ENCODE peak calls at places on chromosome 7, in eight cellular contexts. One of them, this sample, is unnamed.

GRCh38 chr7:132800522-132800921 is 224.3 kb upstream of the PLXNA4 start:
- DNase-seq in AG04449: no peak
- DNase-seq in upper lobe of right lung: no peak
- DNase-seq in colonic mucosa: no peak
- DNase-seq in GM13976: no peak
- DNase-seq in glutamatergic neuron: no peak
- DNase-seq in AG04450: no peak
- DNase-seq in choroid plexus epithelial cell: no peak
- DNase-seq in this sample: no peak

GRCh38 chr7:3432916-3433315 is 131.9 kb downstream of the SDK1 start:
- DNase-seq in AG04449: no peak
- DNase-seq in upper lobe of right lung: no peak
- DNase-seq in colonic mucosa: no peak
- DNase-seq in GM13976: no peak
- DNase-seq in glutamatergic neuron: no peak
- DNase-seq in AG04450: no peak
- DNase-seq in choroid plexus epithelial cell: no peak
- DNase-seq in this sample: peak

GRCh38 chr7:154512121-154512621 is 460.0 kb downstream of the DPP6 start:
- DNase-seq in AG04449: no peak
- DNase-seq in upper lobe of right lung: no peak
- DNase-seq in colonic mucosa: no peak
- DNase-seq in GM13976: no peak
- DNase-seq in glutamatergic neuron: no peak
- DNase-seq in AG04450: no peak
- DNase-seq in choroid plexus epithelial cell: no peak
- DNase-seq in this sample: no peak

GRCh38 chr7:5396542-5396941 is 27.1 kb downstream of the TNRC18 start:
- DNase-seq in AG04449: no peak
- DNase-seq in upper lobe of right lung: peak
- DNase-seq in colonic mucosa: peak
- DNase-seq in GM13976: peak
- DNase-seq in glutamatergic neuron: no peak
- DNase-seq in AG04450: no peak
- DNase-seq in choroid plexus epithelial cell: peak
- DNase-seq in this sample: peak

GRCh38 chr7:31885160-31885559 is 185.0 kb downstream of the PDE1C start:
- DNase-seq in AG04449: no peak
- DNase-seq in upper lobe of right lung: no peak
- DNase-seq in colonic mucosa: no peak
- DNase-seq in GM13976: no peak
- DNase-seq in glutamatergic neuron: no peak
- DNase-seq in AG04450: no peak
- DNase-seq in choroid plexus epithelial cell: no peak
- DNase-seq in this sample: no peak

GRCh38 chr7:100469227-100470044 is 5.4 kb upstream of the SPACDR start:
- DNase-seq in AG04449: no peak
- DNase-seq in upper lobe of right lung: peak
- DNase-seq in colonic mucosa: peak
- DNase-seq in GM13976: peak
- DNase-seq in glutamatergic neuron: peak
- DNase-seq in AG04450: no peak
- DNase-seq in choroid plexus epithelial cell: peak
- DNase-seq in this sample: peak

GRCh38 chr7:38541440-38541839 is 89.7 kb downstream of the AMPH start:
- DNase-seq in AG04449: no peak
- DNase-seq in upper lobe of right lung: no peak
- DNase-seq in colonic mucosa: no peak
- DNase-seq in GM13976: no peak
- DNase-seq in glutamatergic neuron: no peak
- DNase-seq in AG04450: no peak
- DNase-seq in choroid plexus epithelial cell: no peak
- DNase-seq in this sample: no peak

GRCh38 chr7:41033526-41033925 is 669.4 kb downstream of the INHBA start:
- DNase-seq in AG04449: no peak
- DNase-seq in upper lobe of right lung: no peak
- DNase-seq in colonic mucosa: no peak
- DNase-seq in GM13976: no peak
- DNase-seq in glutamatergic neuron: no peak
- DNase-seq in AG04450: no peak
- DNase-seq in choroid plexus epithelial cell: no peak
- DNase-seq in this sample: peak

GRCh38 chr7:23347682-23348180 is 48.6 kb downstream of the MALSU1 start:
- DNase-seq in AG04449: peak
- DNase-seq in upper lobe of right lung: no peak
- DNase-seq in colonic mucosa: no peak
- DNase-seq in GM13976: peak
- DNase-seq in glutamatergic neuron: no peak
- DNase-seq in AG04450: no peak
- DNase-seq in choroid plexus epithelial cell: peak
- DNase-seq in this sample: peak

GRCh38 chr7:26008428-26008827 is 143.6 kb upstream of the NFE2L3 start:
- DNase-seq in AG04449: no peak
- DNase-seq in upper lobe of right lung: no peak
- DNase-seq in colonic mucosa: no peak
- DNase-seq in GM13976: no peak
- DNase-seq in glutamatergic neuron: no peak
- DNase-seq in AG04450: no peak
- DNase-seq in choroid plexus epithelial cell: no peak
- DNase-seq in this sample: no peak

GRCh38 chr7:149317986-149318672 is 56.1 kb downstream of the ZNF783 start:
- DNase-seq in AG04449: no peak
- DNase-seq in upper lobe of right lung: no peak
- DNase-seq in colonic mucosa: no peak
- DNase-seq in GM13976: peak
- DNase-seq in glutamatergic neuron: no peak
- DNase-seq in AG04450: no peak
- DNase-seq in choroid plexus epithelial cell: no peak
- DNase-seq in this sample: no peak

GRCh38 chr7:129332354-129333056 is 101.7 kb upstream of the STRIP2 start:
- DNase-seq in AG04449: no peak
- DNase-seq in upper lobe of right lung: no peak
- DNase-seq in colonic mucosa: no peak
- DNase-seq in GM13976: no peak
- DNase-seq in glutamatergic neuron: no peak
- DNase-seq in AG04450: peak
- DNase-seq in choroid plexus epithelial cell: peak
- DNase-seq in this sample: peak

GRCh38 chr7:129338450-129338849 is 95.8 kb upstream of the STRIP2 start:
- DNase-seq in AG04449: no peak
- DNase-seq in upper lobe of right lung: no peak
- DNase-seq in colonic mucosa: no peak
- DNase-seq in GM13976: no peak
- DNase-seq in glutamatergic neuron: no peak
- DNase-seq in AG04450: no peak
- DNase-seq in choroid plexus epithelial cell: no peak
- DNase-seq in this sample: no peak

GRCh38 chr7:129334473-129334872 is 99.8 kb upstream of the STRIP2 start:
- DNase-seq in AG04449: no peak
- DNase-seq in upper lobe of right lung: no peak
- DNase-seq in colonic mucosa: no peak
- DNase-seq in GM13976: no peak
- DNase-seq in glutamatergic neuron: no peak
- DNase-seq in AG04450: no peak
- DNase-seq in choroid plexus epithelial cell: no peak
- DNase-seq in this sample: no peak
- TF ChIP-seq CTCF in AG04449: no peak
- TF ChIP-seq CTCF in upper lobe of right lung: no peak
- TF ChIP-seq CTCF in colonic mucosa: no peak
- TF ChIP-seq CTCF in GM13976: no peak
- TF ChIP-seq CTCF in glutamatergic neuron: no peak
- TF ChIP-seq CTCF in AG04450: peak
- TF ChIP-seq CTCF in choroid plexus epithelial cell: no peak
- TF ChIP-seq CTCF in this sample: no peak

GRCh38 chr7:137399827-137400823 is 56.6 kb upstream of the PTN start:
- DNase-seq in AG04449: peak
- DNase-seq in upper lobe of right lung: no peak
- DNase-seq in colonic mucosa: no peak
- DNase-seq in GM13976: no peak
- DNase-seq in glutamatergic neuron: no peak
- DNase-seq in AG04450: peak
- DNase-seq in choroid plexus epithelial cell: no peak
- DNase-seq in this sample: peak
- TF ChIP-seq CTCF in AG04449: no peak
- TF ChIP-seq CTCF in upper lobe of right lung: no peak
- TF ChIP-seq CTCF in colonic mucosa: no peak
- TF ChIP-seq CTCF in GM13976: no peak
- TF ChIP-seq CTCF in glutamatergic neuron: no peak
- TF ChIP-seq CTCF in AG04450: no peak
- TF ChIP-seq CTCF in choroid plexus epithelial cell: no peak
- TF ChIP-seq CTCF in this sample: no peak

GRCh38 chr7:129644634-129645230 is 33.2 kb downstream of the NRF1 start:
- DNase-seq in AG04449: no peak
- DNase-seq in upper lobe of right lung: no peak
- DNase-seq in colonic mucosa: no peak
- DNase-seq in GM13976: no peak
- DNase-seq in glutamatergic neuron: no peak
- DNase-seq in AG04450: peak
- DNase-seq in choroid plexus epithelial cell: peak
- DNase-seq in this sample: peak
- TF ChIP-seq CTCF in AG04449: peak
- TF ChIP-seq CTCF in upper lobe of right lung: peak
- TF ChIP-seq CTCF in colonic mucosa: peak
- TF ChIP-seq CTCF in GM13976: no peak
- TF ChIP-seq CTCF in glutamatergic neuron: peak
- TF ChIP-seq CTCF in AG04450: peak
- TF ChIP-seq CTCF in choroid plexus epithelial cell: peak
- TF ChIP-seq CTCF in this sample: peak

GRCh38 chr7:121563177-121563576 is 167.1 kb upstream of the FAM3C start:
- DNase-seq in AG04449: no peak
- DNase-seq in upper lobe of right lung: no peak
- DNase-seq in colonic mucosa: no peak
- DNase-seq in GM13976: no peak
- DNase-seq in glutamatergic neuron: no peak
- DNase-seq in AG04450: no peak
- DNase-seq in choroid plexus epithelial cell: peak
- DNase-seq in this sample: no peak
- TF ChIP-seq CTCF in AG04449: peak
- TF ChIP-seq CTCF in upper lobe of right lung: no peak
- TF ChIP-seq CTCF in colonic mucosa: no peak
- TF ChIP-seq CTCF in GM13976: no peak
- TF ChIP-seq CTCF in glutamatergic neuron: peak
- TF ChIP-seq CTCF in AG04450: peak
- TF ChIP-seq CTCF in choroid plexus epithelial cell: peak
- TF ChIP-seq CTCF in this sample: peak

DNA sequence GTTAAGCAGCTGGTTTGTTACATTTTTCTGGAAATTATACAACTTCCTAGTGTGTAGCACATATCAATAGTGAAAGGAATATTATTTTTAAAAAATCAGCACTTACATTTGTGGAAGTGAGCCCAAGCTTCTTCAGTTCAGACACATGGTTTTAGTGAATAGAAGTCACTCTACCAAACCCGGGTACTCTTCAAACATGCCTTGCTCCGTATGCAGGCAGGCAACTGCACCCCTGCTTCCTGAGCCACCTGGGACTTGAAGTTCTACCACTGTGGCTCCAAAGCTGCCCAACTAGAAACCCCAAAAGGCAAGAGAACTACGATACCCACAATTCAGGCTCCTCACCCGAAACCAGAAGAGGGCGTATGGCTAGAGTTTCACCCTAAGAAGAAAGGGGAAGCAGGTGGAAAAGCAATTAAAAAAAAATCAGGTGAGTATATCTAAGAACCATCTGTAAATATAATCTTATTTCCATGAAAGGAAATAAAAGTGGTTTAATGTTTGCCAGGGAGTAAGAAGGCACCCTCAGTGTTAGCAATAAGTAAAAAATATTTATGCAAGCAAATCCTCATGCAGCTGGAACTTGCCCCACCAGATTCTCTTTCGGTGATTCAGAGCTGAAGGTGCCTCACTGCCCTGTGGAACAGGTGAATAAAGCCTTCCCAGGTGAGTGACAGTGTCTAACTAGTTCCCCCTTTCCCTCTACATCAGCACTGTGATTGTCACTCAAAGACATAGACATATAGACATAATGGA is at the start of gene MACC1:
- DNase-seq in AG04449: no peak
- DNase-seq in upper lobe of right lung: peak
- DNase-seq in colonic mucosa: peak
- DNase-seq in GM13976: no peak
- DNase-seq in glutamatergic neuron: no peak
- DNase-seq in AG04450: no peak
- DNase-seq in choroid plexus epithelial cell: no peak
- DNase-seq in this sample: no peak
- TF ChIP-seq CTCF in AG04449: no peak
- TF ChIP-seq CTCF in upper lobe of right lung: peak
- TF ChIP-seq CTCF in colonic mucosa: peak
- TF ChIP-seq CTCF in GM13976: peak
- TF ChIP-seq CTCF in glutamatergic neuron: no peak
- TF ChIP-seq CTCF in AG04450: no peak
- TF ChIP-seq CTCF in choroid plexus epithelial cell: no peak
- TF ChIP-seq CTCF in this sample: no peak

GRCh38 chr7:64795176-64795575 is 948 bp downstream of the ZNF138 start:
- DNase-seq in AG04449: no peak
- DNase-seq in upper lobe of right lung: no peak
- DNase-seq in colonic mucosa: no peak
- DNase-seq in GM13976: no peak
- DNase-seq in glutamatergic neuron: no peak
- DNase-seq in AG04450: no peak
- DNase-seq in choroid plexus epithelial cell: no peak
- DNase-seq in this sample: no peak

GRCh38 chr7:64793106-64793755 is 997 bp upstream of the ZNF138 start:
- DNase-seq in AG04449: no peak
- DNase-seq in upper lobe of right lung: no peak
- DNase-seq in colonic mucosa: no peak
- DNase-seq in GM13976: no peak
- DNase-seq in glutamatergic neuron: no peak
- DNase-seq in AG04450: no peak
- DNase-seq in choroid plexus epithelial cell: no peak
- DNase-seq in this sample: peak

GRCh38 chr7:64794171-64794844 is at the start of gene ZNF138:
- DNase-seq in AG04449: peak
- DNase-seq in upper lobe of right lung: peak
- DNase-seq in colonic mucosa: peak
- DNase-seq in GM13976: peak
- DNase-seq in glutamatergic neuron: peak
- DNase-seq in AG04450: peak
- DNase-seq in choroid plexus epithelial cell: peak
- DNase-seq in this sample: peak
- TF ChIP-seq CTCF in AG04449: no peak
- TF ChIP-seq CTCF in upper lobe of right lung: no peak
- TF ChIP-seq CTCF in colonic mucosa: no peak
- TF ChIP-seq CTCF in GM13976: no peak
- TF ChIP-seq CTCF in glutamatergic neuron: no peak
- TF ChIP-seq CTCF in AG04450: peak
- TF ChIP-seq CTCF in choroid plexus epithelial cell: no peak
- TF ChIP-seq CTCF in this sample: no peak

DNA sequence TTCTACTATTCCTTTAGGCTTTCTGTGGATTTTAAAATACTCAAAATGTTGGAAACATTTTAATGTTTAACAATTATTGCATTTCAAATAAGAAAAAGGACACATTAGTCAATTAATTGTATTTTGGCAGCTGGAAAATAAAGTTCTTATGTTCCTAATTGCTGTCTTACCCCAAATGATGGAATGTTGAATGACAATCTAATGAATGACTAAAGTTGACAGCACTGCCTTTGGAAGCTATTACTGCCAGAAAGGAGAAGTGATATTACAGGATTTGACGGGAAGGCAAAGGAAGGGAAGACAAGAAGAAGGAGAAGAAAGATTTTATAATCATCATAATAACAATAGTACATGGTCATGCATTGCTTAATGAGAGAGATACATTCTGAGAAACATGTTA is 23.4 kb upstream of the TMEM229A start:
- DNase-seq in AG04449: no peak
- DNase-seq in upper lobe of right lung: no peak
- DNase-seq in colonic mucosa: no peak
- DNase-seq in GM13976: no peak
- DNase-seq in glutamatergic neuron: no peak
- DNase-seq in AG04450: no peak
- DNase-seq in choroid plexus epithelial cell: no peak
- DNase-seq in this sample: no peak
- TF ChIP-seq CTCF in AG04449: no peak
- TF ChIP-seq CTCF in upper lobe of right lung: no peak
- TF ChIP-seq CTCF in colonic mucosa: no peak
- TF ChIP-seq CTCF in GM13976: no peak
- TF ChIP-seq CTCF in glutamatergic neuron: no peak
- TF ChIP-seq CTCF in AG04450: no peak
- TF ChIP-seq CTCF in choroid plexus epithelial cell: no peak
- TF ChIP-seq CTCF in this sample: no peak

This sample was measured in fibroblast of mammary gland.